ENCODE peak calls at places on chromosomes 3 and 15, in ten cellular contexts. One of them, this sample, is unnamed.

GRCh38 chr3:69385723-69386483 is at the start of gene FRMD4B:
- DNase-seq in foreskin fibroblast: peak; percentile 62
- DNase-seq in H7: peak; percentile 72
- DNase-seq in activated T-cell treated with anti-CD3 and anti-CD28 coated beads for 24 hours: no peak
- DNase-seq in pulmonary artery endothelial cell: no peak
- DNase-seq in naive thymus-derived CD8-positive, alpha-beta T cell: no peak
- DNase-seq in AG08396: peak; percentile 38
- DNase-seq in NCI-H187: no peak
- DNase-seq in hippocampal formation: peak; percentile 92
- DNase-seq in ACHN: peak; percentile 36
- DNase-seq in this sample: peak; percentile 1

GRCh38 chr3:16290827-16291196 is 25.8 kb downstream of the OXNAD1 start:
- DNase-seq in ACHN: no peak
- DNase-seq in H7: no peak
- DNase-seq in hippocampal formation: no peak
- DNase-seq in AG08396: no peak
- DNase-seq in pulmonary artery endothelial cell: no peak
- DNase-seq in naive thymus-derived CD8-positive, alpha-beta T cell: no peak
- DNase-seq in NCI-H187: no peak
- DNase-seq in activated T-cell treated with anti-CD3 and anti-CD28 coated beads for 24 hours: no peak
- DNase-seq in foreskin fibroblast: no peak
- DNase-seq in this sample: no peak

GRCh38 chr15:83567318-83567717 is 86.6 kb upstream of the ADAMTSL3 start:
- DNase-seq in NCI-H187: no peak
- DNase-seq in pulmonary artery endothelial cell: no peak
- DNase-seq in naive thymus-derived CD8-positive, alpha-beta T cell: no peak
- DNase-seq in ACHN: no peak
- DNase-seq in AG08396: no peak
- DNase-seq in hippocampal formation: no peak
- DNase-seq in H7: no peak
- DNase-seq in foreskin fibroblast: no peak
- DNase-seq in activated T-cell treated with anti-CD3 and anti-CD28 coated beads for 24 hours: no peak
- DNase-seq in this sample: no peak

GRCh38 chr3:53815651-53816050 is 30.6 kb downstream of the CHDH start:
- DNase-seq in hippocampal formation: no peak
- DNase-seq in activated T-cell treated with anti-CD3 and anti-CD28 coated beads for 24 hours: no peak
- DNase-seq in NCI-H187: no peak
- DNase-seq in ACHN: no peak
- DNase-seq in pulmonary artery endothelial cell: no peak
- DNase-seq in naive thymus-derived CD8-positive, alpha-beta T cell: no peak
- DNase-seq in H7: no peak
- DNase-seq in AG08396: no peak
- DNase-seq in foreskin fibroblast: no peak
- DNase-seq in this sample: no peak

GRCh38 chr15:60804986-60805949 is 326.3 kb upstream of the ICE2 start:
- DNase-seq in foreskin fibroblast: no peak
- DNase-seq in H7: peak; percentile 50
- DNase-seq in NCI-H187: no peak
- DNase-seq in hippocampal formation: no peak
- DNase-seq in naive thymus-derived CD8-positive, alpha-beta T cell: no peak
- DNase-seq in activated T-cell treated with anti-CD3 and anti-CD28 coated beads for 24 hours: no peak
- DNase-seq in AG08396: no peak
- DNase-seq in ACHN: no peak
- DNase-seq in pulmonary artery endothelial cell: peak; percentile 97
- DNase-seq in this sample: peak; percentile 77

GRCh38 chr3:50654196-50654595 is 20.5 kb upstream of the DOCK3 start:
- DNase-seq in pulmonary artery endothelial cell: no peak
- DNase-seq in H7: no peak
- DNase-seq in foreskin fibroblast: no peak
- DNase-seq in naive thymus-derived CD8-positive, alpha-beta T cell: no peak
- DNase-seq in AG08396: no peak
- DNase-seq in NCI-H187: no peak
- DNase-seq in activated T-cell treated with anti-CD3 and anti-CD28 coated beads for 24 hours: no peak
- DNase-seq in ACHN: no peak
- DNase-seq in hippocampal formation: no peak
- DNase-seq in this sample: no peak

GRCh38 chr3:134312873-134313838 is 61.1 kb downstream of the AMOTL2 start:
- DNase-seq in H7: peak; percentile 97
- DNase-seq in NCI-H187: no peak
- DNase-seq in AG08396: peak; percentile 87
- DNase-seq in pulmonary artery endothelial cell: peak; percentile 50
- DNase-seq in foreskin fibroblast: peak; percentile 91
- DNase-seq in naive thymus-derived CD8-positive, alpha-beta T cell: no peak
- DNase-seq in ACHN: peak; percentile 79
- DNase-seq in activated T-cell treated with anti-CD3 and anti-CD28 coated beads for 24 hours: no peak
- DNase-seq in hippocampal formation: peak; percentile 39
- DNase-seq in this sample: no peak

GRCh38 chr3:50181985-50182384 is 9.4 kb upstream of the GNAT1 start:
- DNase-seq in hippocampal formation: no peak
- DNase-seq in ACHN: no peak
- DNase-seq in H7: no peak
- DNase-seq in activated T-cell treated with anti-CD3 and anti-CD28 coated beads for 24 hours: no peak
- DNase-seq in naive thymus-derived CD8-positive, alpha-beta T cell: no peak
- DNase-seq in NCI-H187: no peak
- DNase-seq in foreskin fibroblast: no peak
- DNase-seq in pulmonary artery endothelial cell: no peak
- DNase-seq in AG08396: no peak
- DNase-seq in this sample: no peak

GRCh38 chr3:78737988-78738387 is 1029.8 kb downstream of the ROBO1 start:
- DNase-seq in AG08396: no peak
- DNase-seq in H7: no peak
- DNase-seq in pulmonary artery endothelial cell: peak; percentile 63
- DNase-seq in activated T-cell treated with anti-CD3 and anti-CD28 coated beads for 24 hours: no peak
- DNase-seq in naive thymus-derived CD8-positive, alpha-beta T cell: no peak
- DNase-seq in hippocampal formation: no peak
- DNase-seq in foreskin fibroblast: peak; percentile 39
- DNase-seq in ACHN: no peak
- DNase-seq in NCI-H187: no peak
- DNase-seq in this sample: peak; percentile 97

GRCh38 chr15:99704444-99704838 is 28.8 kb downstream of the LYSMD4 start:
- DNase-seq in NCI-H187: no peak
- DNase-seq in activated T-cell treated with anti-CD3 and anti-CD28 coated beads for 24 hours: peak; percentile 33
- DNase-seq in hippocampal formation: no peak
- DNase-seq in H7: peak; percentile 62
- DNase-seq in pulmonary artery endothelial cell: peak; percentile 74
- DNase-seq in foreskin fibroblast: peak; percentile 90
- DNase-seq in ACHN: peak; percentile 83
- DNase-seq in naive thymus-derived CD8-positive, alpha-beta T cell: no peak
- DNase-seq in AG08396: peak; percentile 60
- DNase-seq in this sample: peak; percentile 90

GRCh38 chr3:157120071-157120892 is 39.7 kb downstream of the CCNL1 start:
- DNase-seq in naive thymus-derived CD8-positive, alpha-beta T cell: no peak
- DNase-seq in pulmonary artery endothelial cell: no peak
- DNase-seq in ACHN: no peak
- DNase-seq in hippocampal formation: no peak
- DNase-seq in foreskin fibroblast: no peak
- DNase-seq in activated T-cell treated with anti-CD3 and anti-CD28 coated beads for 24 hours: no peak
- DNase-seq in NCI-H187: no peak
- DNase-seq in AG08396: no peak
- DNase-seq in H7: peak; percentile 41
- DNase-seq in this sample: no peak

GRCh38 chr3:9047465-9048346 is 84.4 kb upstream of the RAD18 start:
- DNase-seq in NCI-H187: no peak
- DNase-seq in naive thymus-derived CD8-positive, alpha-beta T cell: no peak
- DNase-seq in ACHN: no peak
- DNase-seq in H7: no peak
- DNase-seq in foreskin fibroblast: no peak
- DNase-seq in pulmonary artery endothelial cell: no peak
- DNase-seq in hippocampal formation: no peak
- DNase-seq in AG08396: no peak
- DNase-seq in activated T-cell treated with anti-CD3 and anti-CD28 coated beads for 24 hours: no peak
- DNase-seq in this sample: no peak

GRCh38 chr3:197298341-197298857 is at the start of gene DLG1:
- DNase-seq in H7: peak; percentile 93
- DNase-seq in ACHN: peak; percentile 93
- DNase-seq in activated T-cell treated with anti-CD3 and anti-CD28 coated beads for 24 hours: peak; percentile 80
- DNase-seq in pulmonary artery endothelial cell: peak; percentile 79
- DNase-seq in foreskin fibroblast: peak; percentile 96
- DNase-seq in naive thymus-derived CD8-positive, alpha-beta T cell: peak; percentile 77
- DNase-seq in AG08396: peak; percentile 90
- DNase-seq in NCI-H187: peak; percentile 82
- DNase-seq in hippocampal formation: peak; percentile 73
- DNase-seq in this sample: peak; percentile 97

GRCh38 chr3:104763007-104763406 is 603.7 kb upstream of the ALCAM start:
- DNase-seq in NCI-H187: no peak
- DNase-seq in AG08396: peak; percentile 8
- DNase-seq in hippocampal formation: peak; percentile 11
- DNase-seq in ACHN: no peak
- DNase-seq in H7: no peak
- DNase-seq in naive thymus-derived CD8-positive, alpha-beta T cell: no peak
- DNase-seq in activated T-cell treated with anti-CD3 and anti-CD28 coated beads for 24 hours: no peak
- DNase-seq in pulmonary artery endothelial cell: peak; percentile 7
- DNase-seq in foreskin fibroblast: no peak
- DNase-seq in this sample: peak; percentile 82

GRCh38 chr15:49645937-49646336 is 25.1 kb downstream of the DTWD1 start:
- DNase-seq in pulmonary artery endothelial cell: no peak
- DNase-seq in ACHN: peak; percentile 84
- DNase-seq in AG08396: peak; percentile 31
- DNase-seq in hippocampal formation: no peak
- DNase-seq in NCI-H187: no peak
- DNase-seq in foreskin fibroblast: peak; percentile 83
- DNase-seq in H7: no peak
- DNase-seq in naive thymus-derived CD8-positive, alpha-beta T cell: no peak
- DNase-seq in activated T-cell treated with anti-CD3 and anti-CD28 coated beads for 24 hours: no peak
- DNase-seq in this sample: no peak

GRCh38 chr15:75309711-75310110 is 26.2 kb upstream of the COMMD4 start:
- DNase-seq in hippocampal formation: no peak
- DNase-seq in foreskin fibroblast: peak; percentile 50
- DNase-seq in activated T-cell treated with anti-CD3 and anti-CD28 coated beads for 24 hours: no peak
- DNase-seq in pulmonary artery endothelial cell: no peak
- DNase-seq in naive thymus-derived CD8-positive, alpha-beta T cell: no peak
- DNase-seq in AG08396: no peak
- DNase-seq in ACHN: no peak
- DNase-seq in H7: no peak
- DNase-seq in NCI-H187: no peak
- DNase-seq in this sample: no peak

GRCh38 chr3:79517766-79518413 is 249.9 kb downstream of the ROBO1 start:
- DNase-seq in H7: no peak
- DNase-seq in foreskin fibroblast: peak; percentile 64
- DNase-seq in naive thymus-derived CD8-positive, alpha-beta T cell: no peak
- DNase-seq in AG08396: peak; percentile 25
- DNase-seq in activated T-cell treated with anti-CD3 and anti-CD28 coated beads for 24 hours: no peak
- DNase-seq in pulmonary artery endothelial cell: no peak
- DNase-seq in ACHN: peak; percentile 48
- DNase-seq in hippocampal formation: no peak
- DNase-seq in NCI-H187: no peak
- DNase-seq in this sample: peak; percentile 56

GRCh38 chr3:131708216-131708615 is 205.4 kb upstream of the MRPL3 start:
- DNase-seq in naive thymus-derived CD8-positive, alpha-beta T cell: no peak
- DNase-seq in H7: no peak
- DNase-seq in NCI-H187: no peak
- DNase-seq in AG08396: no peak
- DNase-seq in foreskin fibroblast: peak; percentile 59
- DNase-seq in hippocampal formation: no peak
- DNase-seq in pulmonary artery endothelial cell: no peak
- DNase-seq in ACHN: no peak
- DNase-seq in activated T-cell treated with anti-CD3 and anti-CD28 coated beads for 24 hours: no peak
- DNase-seq in this sample: no peak

This sample was measured in A673.